ENCODE peak calls at places on chromosomes 13 and 19, in ten cellular contexts. C, O, M, V, L, B, T, Q, Z and D are unnamed samples.

GRCh38 chr19:35911173-35911572 is 3.1 kb upstream of the TYROBP start:
- DNase-seq in C (no peak), T (no peak), B (no peak), O (no peak), Z (no peak), L (no peak), Q (no peak), V (no peak), M (no peak), D (no peak)

GRCh38 chr13:80086304-80086721 is 254.6 kb downstream of the SPRY2 start:
- DNase-seq in V (no peak), B (no peak), L (no peak), T (no peak), C (no peak), O (no peak), M (peak), Z (no peak), Q (no peak), D (no peak)

GRCh38 chr13:112781287-112781686 is 91.4 kb downstream of the ATP11A start:
- DNase-seq in B (no peak), O (no peak), V (no peak), T (no peak), M (no peak), Z (no peak), Q (no peak), L (no peak), C (no peak), D (no peak)

GRCh38 chr19:16111909-16112752 is 442 bp downstream of the RAB8A start:
- DNase-seq in M (no peak), L (no peak), Q (no peak), C (no peak), V (no peak), T (no peak), Z (no peak), B (no peak), O (no peak), D (no peak)

GRCh38 chr19:30391052-30391451 is 18.9 kb downstream of the ZNF536 start:
- DNase-seq in V (no peak), O (no peak), B (no peak), Z (no peak), C (no peak), L (no peak), T (no peak), M (no peak), Q (no peak), D (no peak)

GRCh38 chr19:13610042-13610691 is 103.9 kb upstream of the CACNA1A start:
- DNase-seq in C (no peak), M (no peak), B (no peak), L (peak), Q (peak), V (no peak), Z (no peak), O (no peak), T (no peak), D (no peak)

GRCh38 chr19:54435551-54436016 is 13.4 kb upstream of the LENG8 start:
- DNase-seq in O (no peak), V (no peak), M (no peak), Q (no peak), L (no peak), Z (no peak), B (no peak), T (no peak), C (no peak), D (no peak)

GRCh38 chr19:33520844-33521479 is 629 bp downstream of the PEPD start:
- DNase-seq in Z (peak), T (no peak), Q (no peak), O (no peak), M (no peak), B (no peak), C (no peak), L (no peak), V (no peak), D (no peak)

GRCh38 chr19:33554821-33555220 is 33.2 kb upstream of the PEPD start:
- DNase-seq in C (no peak), L (no peak), B (no peak), T (no peak), M (no peak), V (no peak), Z (no peak), Q (peak), O (no peak), D (no peak)

GRCh38 chr19:38562096-38562495 is 55.7 kb downstream of the MAP4K1 start:
- DNase-seq in Z (no peak), O (no peak), L (no peak), T (no peak), C (no peak), B (no peak), Q (no peak), V (no peak), M (no peak), D (no peak)

GRCh38 chr13:32501058-32501457 is 37.5 kb downstream of the N4BP2L2 start:
- DNase-seq in L (no peak), M (peak), C (no peak), Q (no peak), T (no peak), Z (no peak), B (no peak), V (no peak), O (no peak), D (no peak)

GRCh38 chr13:99959538-99960230 is 11.9 kb downstream of the ZIC5 start:
- DNase-seq in C (no peak), Z (no peak), Q (no peak), O (no peak), L (no peak), V (no peak), B (no peak), M (no peak), T (no peak), D (no peak)

GRCh38 chr13:44746690-44747089 is 170.6 kb upstream of the TSC22D1 start:
- DNase-seq in Z (no peak), B (no peak), C (no peak), Q (no peak), T (no peak), O (no peak), V (no peak), L (no peak), M (peak), D (no peak)

GRCh38 chr13:40094056-40094455 is 438.6 kb downstream of the COG6 start:
- DNase-seq in T (no peak), L (no peak), V (no peak), Q (no peak), C (no peak), M (no peak), O (no peak), B (no peak), Z (no peak), D (no peak)

GRCh38 chr19:17846146-17846545 is 1.6 kb downstream of the JAK3 start:
- DNase-seq in C (no peak), Q (peak), Z (no peak), V (no peak), T (no peak), B (no peak), O (no peak), L (no peak), M (no peak), D (no peak)

GRCh38 chr13:110581489-110582185 is 20.1 kb upstream of the RAB20 start:
- DNase-seq in V (no peak), O (no peak), Q (peak), B (no peak), L (no peak), Z (no peak), C (no peak), M (no peak), T (no peak), D (no peak)

GRCh38 chr13:108955741-108956140 is 326.3 kb downstream of the MYO16 start:
- DNase-seq in V (no peak), C (no peak), Z (no peak), M (no peak), B (no peak), O (no peak), T (no peak), Q (no peak), L (no peak), D (no peak)

GRCh38 chr19:55642153-55643002 is 1.1 kb upstream of the ZNF581 start:
- DNase-seq in L (no peak), Q (peak), M (no peak), B (peak), V (no peak), C (no peak), O (no peak), Z (no peak), T (no peak), D (no peak)

GRCh38 chr13:105997436-105998232 is 537.8 kb downstream of the EFNB2 start:
- DNase-seq in B (no peak), V (no peak), C (no peak), Q (no peak), L (no peak), O (no peak), M (no peak), Z (no peak), T (no peak), D (no peak)

GRCh38 chr13:42398542-42398941 is 126.6 kb downstream of the AKAP11 start:
- DNase-seq in Z (no peak), V (no peak), C (no peak), Q (no peak), M (no peak), B (no peak), T (no peak), O (no peak), L (no peak), D (no peak)

GRCh38 chr13:113178070-113178895 is 19.8 kb downstream of the PROZ start:
- DNase-seq in Q (no peak), T (no peak), Z (no peak), B (no peak), M (peak), V (no peak), C (no peak), O (no peak), L (no peak), D (no peak)

GRCh38 chr13:97944396-97945029 is 9.0 kb upstream of the IPO5 start:
- DNase-seq in B (no peak), M (peak), L (no peak), O (no peak), Z (no peak), V (no peak), C (no peak), T (no peak), Q (no peak), D (no peak)

GRCh38 chr13:38483623-38484022 is 134.0 kb downstream of the UFM1 start:
- DNase-seq in O (no peak), Q (no peak), L (no peak), M (no peak), C (no peak), B (no peak), T (no peak), V (no peak), Z (no peak), D (no peak)

GRCh38 chr13:66689628-66690027 is 540.5 kb downstream of the PCDH9 start:
- DNase-seq in L (no peak), C (no peak), M (peak), Q (no peak), B (peak), V (no peak), T (no peak), Z (no peak), O (no peak), D (no peak)

GRCh38 chr13:109370486-109370885 is 415.9 kb downstream of the IRS2 start:
- DNase-seq in T (no peak), Z (no peak), B (no peak), V (no peak), M (no peak), C (no peak), Q (no peak), L (no peak), O (no peak), D (no peak)

GRCh38 chr13:40076765-40077362 is 421.4 kb downstream of the COG6 start:
- DNase-seq in T (no peak), B (no peak), L (no peak), Z (no peak), Q (no peak), M (no peak), V (no peak), C (no peak), O (no peak), D (no peak)

GRCh38 chr13:30744056-30744684 is 8.8 kb downstream of the ALOX5AP start:
- DNase-seq in C (peak), Q (peak), V (no peak), L (peak), B (no peak), T (peak), M (peak), O (no peak), Z (peak), D (peak)

GRCh38 chr13:38398810-38399493 is 49.3 kb downstream of the UFM1 start:
- DNase-seq in B (no peak), V (no peak), C (no peak), O (no peak), Q (no peak), L (no peak), M (peak), Z (no peak), T (no peak), D (no peak)

GRCh38 chr13:46170687-46171086 is 11.3 kb downstream of the LCP1 start:
- DNase-seq in V (no peak), T (no peak), O (no peak), Q (no peak), M (no peak), L (no peak), B (no peak), C (no peak), Z (no peak), D (no peak)

GRCh38 chr13:46015374-46015773 is 37.2 kb downstream of the ZC3H13 start:
- DNase-seq in V (no peak), B (no peak), Z (no peak), M (no peak), C (no peak), T (no peak), L (no peak), O (no peak), Q (no peak), D (no peak)

GRCh38 chr19:13138171-13138915 is 11.8 kb downstream of the STX10 start:
- DNase-seq in B (no peak), Q (no peak), V (no peak), L (no peak), T (no peak), Z (no peak), O (no peak), M (no peak), C (no peak), D (no peak)

GRCh38 chr13:79459906-79460305 is 21.0 kb upstream of the NDFIP2 start:
- DNase-seq in V (no peak), L (no peak), B (no peak), T (no peak), Q (no peak), Z (no peak), O (no peak), M (peak), C (no peak), D (no peak)

GRCh38 chr19:55391191-55391670 is 5.5 kb downstream of the RPL28 start:
- DNase-seq in B (no peak), O (no peak), V (no peak), C (no peak), M (no peak), T (no peak), Q (no peak), L (no peak), Z (no peak), D (no peak)

GRCh38 chr19:48551437-48552302 is at the start of gene SULT2B1:
- DNase-seq in L (peak), O (no peak), M (no peak), Q (no peak), B (no peak), V (no peak), T (no peak), C (no peak), Z (peak), D (no peak)

GRCh38 chr19:6890938-6891337 is 3.6 kb downstream of the ADGRE1 start:
- DNase-seq in L (no peak), V (no peak), C (no peak), O (no peak), Q (no peak), Z (no peak), T (no peak), M (no peak), B (no peak), D (no peak)

GRCh38 chr19:2268861-2269243 is 12.6 kb upstream of the JSRP1 start:
- DNase-seq in L (no peak), T (no peak), O (no peak), B (no peak), V (no peak), Q (no peak), Z (no peak), C (no peak), M (no peak), D (no peak)

GRCh38 chr19:2271516-2272103 is 10.4 kb downstream of the PEAK3 start:
- DNase-seq in L (peak), O (peak), B (no peak), V (no peak), C (no peak), Z (no peak), Q (peak), M (peak), T (no peak), D (no peak)

GRCh38 chr19:2270157-2270571 is 11.8 kb downstream of the PEAK3 start:
- DNase-seq in M (no peak), C (no peak), Z (no peak), V (peak), Q (peak), T (no peak), L (peak), B (no peak), O (no peak), D (no peak)

GRCh38 chr19:2269244-2270156 is 12.5 kb downstream of the PEAK3 start:
- DNase-seq in T (peak), M (peak), Z (peak), V (peak), L (peak), B (peak), Q (peak), O (peak), C (peak), D (peak)

DNA sequence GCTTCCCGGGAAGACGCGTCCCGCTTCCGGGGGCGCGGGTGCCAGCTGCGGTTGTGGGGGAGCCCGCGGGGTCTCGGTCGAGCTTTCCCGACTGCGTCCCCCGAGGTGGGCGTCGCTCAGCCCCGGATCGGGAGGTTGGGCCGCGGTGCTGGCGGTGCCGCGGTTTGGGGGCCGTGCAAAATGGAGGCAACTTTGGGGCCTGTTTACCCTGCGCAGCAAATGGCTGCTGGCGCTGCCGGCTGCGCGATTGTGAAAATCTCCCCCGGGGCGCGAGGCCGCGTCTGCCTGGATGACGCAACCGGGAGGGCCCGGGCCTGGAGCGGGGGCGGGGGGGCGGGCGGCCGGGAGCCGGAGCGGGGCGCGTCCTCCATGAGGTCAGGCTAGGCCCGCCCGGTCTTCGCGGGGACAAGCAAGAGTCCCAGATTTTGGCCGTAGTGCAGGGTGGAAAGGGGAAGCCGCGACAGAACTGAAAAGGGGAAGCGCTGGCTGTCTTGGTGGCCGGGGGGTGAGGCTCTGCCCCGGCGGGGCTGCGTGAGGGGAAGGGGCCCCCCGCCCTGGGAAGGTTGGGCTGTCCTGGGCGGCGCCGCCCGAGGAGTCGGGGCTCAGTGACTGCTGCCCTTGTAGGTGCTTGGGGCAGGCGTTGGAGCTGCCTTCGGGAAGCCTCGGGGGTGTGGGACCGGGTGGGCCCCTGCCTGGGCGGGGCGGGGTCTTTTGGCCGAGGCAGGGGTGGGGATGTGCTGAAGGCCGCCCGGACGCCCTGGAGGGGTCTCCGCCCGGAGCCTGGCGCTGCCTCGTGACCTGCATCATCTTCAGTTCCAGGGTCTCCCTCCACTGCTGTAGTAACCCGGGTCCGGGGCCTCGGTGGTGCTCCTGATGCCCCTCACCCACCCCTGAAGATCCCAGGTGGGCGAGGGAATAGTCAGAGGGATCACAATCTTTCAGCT is 11.1 kb downstream of the PEAK3 start:
- DNase-seq in T (no peak), C (no peak), V (peak), Z (peak), Q (peak), B (peak), M (peak), O (peak), L (peak), D (no peak)
- TF ChIP-seq POLR2A in T (peak), C (no peak), V (no peak), Z (no peak), Q (no peak), B (no peak), M (peak), O (peak), L (peak), D (peak)

DNA sequence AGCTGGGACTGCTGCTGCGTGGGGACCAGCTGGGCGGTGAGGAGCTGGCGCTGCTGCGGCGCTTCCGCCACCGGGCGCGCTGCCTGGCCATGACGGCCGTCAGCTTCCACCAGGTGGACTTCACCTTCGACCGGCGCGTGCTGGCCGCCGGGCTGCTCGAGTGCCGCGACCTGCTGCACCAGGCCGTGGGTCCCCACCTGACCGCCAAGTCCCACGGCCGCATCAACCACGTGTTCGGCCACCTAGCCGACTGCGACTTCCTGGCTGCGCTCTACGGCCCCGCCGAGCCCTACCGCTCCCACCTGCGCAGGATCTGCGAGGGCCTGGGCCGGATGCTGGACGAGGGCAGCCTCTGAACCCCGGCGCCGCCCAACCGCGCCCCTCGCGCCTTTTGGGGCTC is 12.8 kb downstream of the TNFAIP8L1 start:
- DNase-seq in C (no peak), V (no peak), Z (no peak), M (no peak), B (no peak), L (no peak), Q (no peak), T (no peak), O (no peak), D (no peak)
- TF ChIP-seq POLR2A in C (no peak), V (no peak), Z (no peak), M (no peak), B (no peak), L (no peak), Q (no peak), T (no peak), O (no peak), D (no peak)

GRCh38 chr13:48297131-48297786 is 6.3 kb upstream of the RB1 start:
- DNase-seq in L (no peak), V (no peak), Z (no peak), Q (no peak), T (no peak), O (no peak), M (no peak), C (no peak), B (no peak), D (no peak)

GRCh38 chr13:48303331-48304131 is at the start of gene RB1:
- DNase-seq in B (peak), O (peak), Z (peak), T (peak), C (peak), Q (peak), V (peak), M (peak), L (peak), D (peak)

GRCh38 chr13:48302920-48303330 is 626 bp upstream of the RB1 start:
- DNase-seq in B (no peak), Z (no peak), C (peak), V (no peak), M (peak), Q (no peak), L (no peak), O (no peak), T (no peak), D (no peak)

GRCh38 chr13:48296528-48296927 is 7.0 kb upstream of the RB1 start:
- DNase-seq in M (no peak), Q (no peak), C (no peak), T (no peak), V (no peak), B (no peak), L (no peak), O (no peak), Z (no peak), D (no peak)

GRCh38 chr13:48299591-48299990 is 4.0 kb upstream of the RB1 start:
- DNase-seq in O (no peak), Q (no peak), V (no peak), L (no peak), Z (no peak), C (no peak), T (no peak), B (no peak), M (no peak), D (no peak)
- TF ChIP-seq POLR2A in O (no peak), Q (no peak), V (no peak), L (no peak), Z (no peak), C (no peak), T (no peak), B (no peak), M (no peak), D (no peak)

GRCh38 chr19:40775632-40776022 is 306 bp downstream of the MIA start:
- DNase-seq in O (no peak), L (no peak), T (no peak), Q (no peak), B (no peak), M (no peak), C (no peak), V (no peak), Z (no peak), D (no peak)
- TF ChIP-seq POLR2A in O (no peak), L (no peak), T (no peak), Q (no peak), B (no peak), M (no peak), C (no peak), V (no peak), Z (no peak), D (no peak)